ENCODE peak calls at places on chromosomes 2 and 18, in six cellular contexts. J, K, G, T, D and P are unnamed samples.

GRCh38 chr18:47184419-47185050 is 8.4 kb upstream of the IER3IP1 start:
- DNase-seq in J (no peak), K (no peak), G (no peak), T (no peak), D (no peak), P (peak; percentile 88)

GRCh38 chr18:5237723-5238370 is 40.8 kb upstream of the AKAIN1 start:
- DNase-seq in J (peak; percentile 60), K (peak; percentile 72), G (peak; percentile 95), T (peak; percentile 61), D (peak; percentile 96), P (peak; percentile 100)

GRCh38 chr2:48248251-48248933 is 281.6 kb upstream of the STON1 start:
- DNase-seq in J (peak; percentile 54), K (peak; percentile 63), G (peak; percentile 64), T (no peak), D (no peak), P (peak; percentile 54)

GRCh38 chr2:102004588-102004987 is 12.8 kb downstream of the IL1R2 start:
- DNase-seq in J (no peak), K (no peak), G (no peak), T (no peak), D (no peak), P (no peak)

GRCh38 chr2:1656961-1657841 is 87.1 kb downstream of the PXDN start:
- DNase-seq in J (no peak), K (no peak), G (peak; percentile 86), T (no peak), D (no peak), P (no peak)

GRCh38 chr2:26352892-26353291 is 6.3 kb upstream of the ADGRF3 start:
- DNase-seq in J (no peak), K (no peak), G (no peak), T (no peak), D (no peak), P (peak; percentile 31)

GRCh38 chr2:16330571-16331351 is 334.9 kb downstream of the CYRIA start:
- DNase-seq in J (no peak), K (no peak), G (peak; percentile 88), T (no peak), D (no peak), P (no peak)

GRCh38 chr2:39538713-39539112 is 101.6 kb upstream of the MAP4K3 start:
- DNase-seq in J (no peak), K (no peak), G (no peak), T (no peak), D (no peak), P (no peak)

GRCh38 chr2:142897807-142898206 is 20.3 kb downstream of the KYNU start:
- DNase-seq in J (no peak), K (no peak), G (no peak), T (no peak), D (no peak), P (no peak)

GRCh38 chr2:170298115-170298514 is 120.2 kb downstream of the MYO3B start:
- DNase-seq in J (no peak), K (no peak), G (no peak), T (no peak), D (no peak), P (no peak)

GRCh38 chr2:174430066-174430465 is 34.5 kb downstream of the SCRN3 start:
- DNase-seq in J (no peak), K (no peak), G (no peak), T (no peak), D (no peak), P (no peak)

GRCh38 chr2:119766944-119767343 is 7.2 kb downstream of the PTPN4 start:
- DNase-seq in J (no peak), K (no peak), G (no peak), T (no peak), D (no peak), P (no peak)